ENCODE peak calls at places on chromosomes 2 and 18, in nine cellular contexts. N, K, O, Z, F, M, C, I and S are unnamed samples.

GRCh38 chr2:64937341-64938230 is 51.6 kb upstream of the SLC1A4 start:
- DNase-seq in Z (no peak), O (no peak), I (no peak), N (no peak), C (peak; percentile 58), K (no peak), M (no peak), F (no peak), S (no peak)

GRCh38 chr18:49178736-49179135 is 228.0 kb upstream of the SMAD7 start:
- DNase-seq in C (no peak), F (no peak), N (no peak), Z (peak; percentile 65), I (peak; percentile 8), O (peak; percentile 15), M (no peak), K (no peak), S (no peak)

GRCh38 chr2:177799531-177799930 is 273.0 kb downstream of the PDE11A start:
- DNase-seq in F (no peak), O (peak; percentile 28), C (no peak), I (peak; percentile 29), N (no peak), Z (peak; percentile 59), K (no peak), M (no peak), S (no peak)

GRCh38 chr2:183040604-183041003 is 2.3 kb upstream of the NCKAP1 start:
- DNase-seq in N (no peak), O (no peak), Z (no peak), K (no peak), C (no peak), M (no peak), I (no peak), F (no peak), S (no peak)

GRCh38 chr2:66441651-66442365 is 6.9 kb downstream of the MEIS1 start:
- DNase-seq in M (no peak), Z (no peak), O (no peak), N (no peak), I (no peak), C (no peak), K (no peak), F (no peak), S (no peak)

GRCh38 chr2:157727693-157728092 is 99.0 kb upstream of the ACVR1C start:
- DNase-seq in O (no peak), I (no peak), C (no peak), N (no peak), K (no peak), F (no peak), Z (no peak), M (no peak), S (no peak)

GRCh38 chr2:44168684-44169154 is at the start of gene PPM1B:
- DNase-seq in K (peak; percentile 98), C (peak; percentile 99), Z (no peak), O (no peak), N (peak; percentile 98), I (no peak), F (no peak), M (no peak), S (peak; percentile 99)

GRCh38 chr2:36732701-36733036 is 36.2 kb downstream of the VIT start:
- DNase-seq in O (no peak), Z (no peak), F (no peak), K (no peak), I (no peak), M (no peak), N (no peak), C (no peak), S (no peak)

GRCh38 chr2:65329551-65329950 is 101.9 kb downstream of the ACTR2 start:
- DNase-seq in Z (peak; percentile 62), O (no peak), K (no peak), F (no peak), C (no peak), M (no peak), I (no peak), N (no peak), S (no peak)

GRCh38 chr2:39875914-39876267 is 96.8 kb upstream of the THUMPD2 start:
- DNase-seq in C (no peak), F (no peak), K (no peak), O (no peak), I (no peak), N (no peak), Z (peak; percentile 5), M (no peak), S (no peak)

GRCh38 chr2:219962089-219962488 is 334.7 kb downstream of the SLC4A3 start:
- DNase-seq in K (no peak), O (no peak), N (no peak), C (no peak), F (no peak), I (no peak), M (no peak), Z (no peak), S (no peak)

GRCh38 chr2:16763493-16763899 is 97.9 kb upstream of the CYRIA start:
- DNase-seq in M (no peak), K (no peak), C (no peak), I (peak; percentile 57), O (no peak), F (no peak), Z (no peak), N (no peak), S (peak; percentile 62)

GRCh38 chr2:213848631-213849030 is 562.2 kb upstream of the VWC2L start:
- DNase-seq in M (no peak), Z (no peak), O (no peak), F (peak; percentile 10), K (no peak), N (no peak), C (no peak), I (no peak), S (no peak)

GRCh38 chr2:24658531-24659202 is 134.5 kb downstream of the PTRHD1 start:
- DNase-seq in C (peak; percentile 53), N (no peak), M (no peak), Z (no peak), K (no peak), I (no peak), O (no peak), F (no peak), S (no peak)

GRCh38 chr2:180158961-180159360 is 151.9 kb upstream of the CWC22 start:
- DNase-seq in O (no peak), M (no peak), F (no peak), N (no peak), K (no peak), Z (no peak), C (no peak), I (no peak), S (no peak)

GRCh38 chr18:75248426-75249191 is 38.0 kb downstream of the TSHZ1 start:
- DNase-seq in M (no peak), O (no peak), N (no peak), I (no peak), Z (peak; percentile 36), C (no peak), K (no peak), F (no peak), S (no peak)

GRCh38 chr2:196143641-196144236 is 27.6 kb downstream of the STK17B start:
- DNase-seq in M (no peak), I (no peak), O (no peak), Z (no peak), N (no peak), K (no peak), F (no peak), C (no peak), S (no peak)

GRCh38 chr18:73288813-73289212 is 421.0 kb upstream of the NETO1 start:
- DNase-seq in M (no peak), O (no peak), C (no peak), K (no peak), Z (peak; percentile 56), I (no peak), F (no peak), N (no peak), S (no peak)

GRCh38 chr2:69683170-69683971 is 39.8 kb upstream of the AAK1 start:
- DNase-seq in N (no peak), C (no peak), F (peak; percentile 25), O (no peak), Z (peak; percentile 8), I (peak; percentile 18), K (no peak), M (no peak), S (peak; percentile 50)

GRCh38 chr18:61765097-61765496 is 127.7 kb downstream of the RNF152 start:
- DNase-seq in F (peak; percentile 60), C (no peak), Z (no peak), K (no peak), I (no peak), N (no peak), O (no peak), M (no peak), S (no peak)

GRCh38 chr2:12035956-12036639 is 289.7 kb downstream of the LPIN1 start:
- DNase-seq in M (no peak), C (no peak), F (no peak), Z (no peak), N (no peak), I (no peak), O (no peak), K (no peak), S (no peak)

GRCh38 chr2:150609831-150610582 is 122.5 kb upstream of the RND3 start:
- DNase-seq in N (no peak), F (peak; percentile 95), O (no peak), C (no peak), Z (no peak), M (no peak), K (no peak), I (no peak), S (no peak)

GRCh38 chr2:189700681-189701080 is 26.2 kb downstream of the ANKAR start:
- DNase-seq in I (no peak), N (no peak), O (no peak), F (no peak), C (no peak), K (no peak), M (no peak), Z (no peak), S (no peak)

GRCh38 chr2:144707927-144708326 is 188.0 kb upstream of the ZEB2 start:
- DNase-seq in O (no peak), Z (no peak), I (no peak), N (no peak), C (no peak), F (no peak), K (no peak), M (no peak), S (no peak)

GRCh38 chr2:179876266-179876665 is 14.9 kb upstream of the ZNF385B start:
- DNase-seq in I (no peak), M (no peak), N (no peak), K (no peak), F (no peak), Z (peak; percentile 55), O (peak; percentile 6), C (no peak), S (no peak)

GRCh38 chr2:45069711-45070664 is 60.7 kb upstream of the SIX2 start:
- DNase-seq in I (no peak), F (no peak), Z (no peak), K (no peak), M (no peak), O (no peak), N (no peak), C (no peak), S (no peak)